ENCODE peak calls at places on chromosomes 7 and 10, in six cellular contexts. U is stimulated activated naive CD8-positive, alpha-beta T cell treated with anti-CD3 and anti-CD28 coated beads, Interleukin-15, Interleukin-2, amounts not matched to agents 100 U/mL and 50 U/mL, for 24 hours; N is AG10803; T is NCI-H1930; L is stimulated activated CD4-positive, alpha-beta T cell treated with anti-CD3 and anti-CD28 coated beads, Interleukin-4, amount 100 ng/mL, for 24 hours; A is central memory CD4-positive, alpha-beta T cell. K is an unnamed sample.

GRCh38 chr10:43237631-43238446 is 29.0 kb downstream of the RASGEF1A start:
- DNase-seq in T (no peak), N (no peak), A (no peak), L (no peak), U (peak; percentile 0), K (no peak)

GRCh38 chr10:60394444-60394843 is 4.8 kb upstream of the ANK3 start:
- DNase-seq in T (no peak), L (peak; percentile 4), N (no peak), U (no peak), A (no peak), K (no peak)

GRCh38 chr7:59079-59825 is 133.1 kb upstream of the FAM20C start:
- DNase-seq in N (no peak), A (no peak), U (no peak), T (no peak), L (no peak), K (no peak)

GRCh38 chr10:99660662-99661369 is 1.5 kb downstream of the ENTPD7 start:
- DNase-seq in T (no peak), L (no peak), A (no peak), N (peak; percentile 34), U (no peak), K (no peak)

GRCh38 chr10:97508342-97508741 is 9.6 kb downstream of the UBTD1 start:
- DNase-seq in A (no peak), L (no peak), N (peak; percentile 54), U (no peak), T (no peak), K (no peak)

GRCh38 chr10:5944389-5945202 is 32.7 kb downstream of the IL15RA start:
- DNase-seq in A (no peak), T (no peak), U (no peak), L (no peak), N (peak; percentile 100), K (peak; percentile 97)

GRCh38 chr7:12941512-12941911 is 254.1 kb downstream of the ARL4A start:
- DNase-seq in T (no peak), U (no peak), L (no peak), N (no peak), A (no peak), K (no peak)

GRCh38 chr10:63105811-63106755 is 27.0 kb upstream of the NRBF2 start:
- DNase-seq in L (no peak), A (no peak), N (peak; percentile 71), T (no peak), U (no peak), K (no peak)

GRCh38 chr7:127107601-127108007 is 145.1 kb downstream of the GRM8 start:
- DNase-seq in U (peak; percentile 27), N (peak; percentile 19), T (no peak), L (peak; percentile 25), A (peak; percentile 7), K (no peak)

GRCh38 chr7:20146461-20146860 is 70.7 kb downstream of the MACC1 start:
- DNase-seq in N (peak; percentile 33), L (no peak), U (no peak), T (no peak), A (no peak), K (no peak)

GRCh38 chr7:149787428-149788299 is 14.3 kb upstream of the ZNF467 start:
- DNase-seq in U (no peak), L (no peak), A (no peak), N (no peak), T (no peak), K (no peak)

GRCh38 chr7:85103962-85104361 is 82.9 kb downstream of the SEMA3D start:
- DNase-seq in L (no peak), U (no peak), T (no peak), A (no peak), N (no peak), K (no peak)

GRCh38 chr10:70761031-70761601 is 24.1 kb downstream of the TBATA start:
- DNase-seq in U (no peak), N (peak; percentile 25), L (no peak), A (no peak), T (no peak), K (no peak)

GRCh38 chr7:56110611-56111010 is 4.3 kb upstream of the CHCHD2 start:
- DNase-seq in U (no peak), A (no peak), T (no peak), N (no peak), L (no peak), K (no peak)

GRCh38 chr7:157386979-157387800 is 50.4 kb downstream of the DNAJB6 start:
- DNase-seq in N (peak; percentile 74), U (peak; percentile 89), A (peak; percentile 83), T (peak; percentile 18), L (peak; percentile 90), K (no peak)

GRCh38 chr7:26993816-26994810 is 101.7 kb downstream of the HOXA1 start:
- DNase-seq in L (no peak), N (peak; percentile 78), U (no peak), A (no peak), T (no peak), K (no peak)

GRCh38 chr10:50310560-50311174 is 59.4 kb upstream of the ASAH2 start:
- DNase-seq in T (no peak), N (no peak), L (peak; percentile 19), U (peak; percentile 36), A (no peak), K (no peak)

GRCh38 chr7:103912906-103913610 is 76.4 kb downstream of the RELN start:
- DNase-seq in A (no peak), N (no peak), U (no peak), L (no peak), T (no peak), K (no peak)

GRCh38 chr10:102342462-102342861 is 53.0 kb upstream of the NFKB2 start:
- DNase-seq in U (no peak), N (no peak), A (no peak), T (no peak), L (no peak), K (no peak)

GRCh38 chr10:69124558-69125121 is 662 bp downstream of the VPS26A start:
- DNase-seq in N (peak; percentile 61), U (peak; percentile 53), T (no peak), A (peak; percentile 41), L (peak; percentile 53), K (no peak)

GRCh38 chr7:145382762-145383161 is 546.9 kb upstream of the TPK1 start:
- DNase-seq in T (no peak), N (no peak), U (no peak), A (no peak), L (no peak), K (no peak)

GRCh38 chr10:121293121-121293520 is 305.1 kb downstream of the FGFR2 start:
- DNase-seq in U (no peak), L (no peak), N (no peak), T (no peak), A (no peak), K (no peak)

GRCh38 chr10:49502358-49502757 is 36.6 kb downstream of the ERCC6 start:
- DNase-seq in N (peak; percentile 60), L (no peak), U (no peak), T (no peak), A (no peak), K (no peak)

GRCh38 chr7:126727930-126728331 is 524.8 kb downstream of the GRM8 start:
- DNase-seq in A (no peak), T (no peak), N (peak; percentile 35), U (no peak), L (no peak), K (no peak)

GRCh38 chr10:63268139-63268797 is 135.1 kb downstream of the NRBF2 start:
- DNase-seq in L (no peak), A (no peak), T (no peak), U (no peak), N (peak; percentile 25), K (no peak)

GRCh38 chr10:50993817-50994251 is 80.5 kb upstream of the PRKG1 start:
- DNase-seq in U (no peak), T (no peak), N (peak; percentile 95), A (no peak), L (no peak), K (no peak)